ENCODE peak calls at places on chromosome 21, in six cellular contexts. F is GM12878, Z is H1, H is K562, P is HepG2, J is HCT116. W is an unnamed sample.

GRCh38 chr21:26138615-26139257 is 31.8 kb downstream of the APP start:
- DNase-seq in F (no peak), Z (no peak), H (no peak), P (no peak), J (no peak), W (no peak)

GRCh38 chr21:17679002-17679600 is 66.4 kb upstream of the BTG3 start:
- DNase-seq in F (peak; percentile 48), Z (no peak), H (peak; percentile 54), P (peak; percentile 57), J (peak; percentile 37), W (no peak)

GRCh38 chr21:22965455-22966125 is 1967.4 kb downstream of the NCAM2 start:
- DNase-seq in F (no peak), Z (no peak), H (no peak), P (no peak), J (no peak), W (no peak)

GRCh38 chr21:31397515-31397926 is 53.5 kb upstream of the TIAM1 start:
- DNase-seq in F (no peak), Z (no peak), H (no peak), P (no peak), J (no peak), W (no peak)

GRCh38 chr21:14273736-14274538 is 58.0 kb downstream of the RBM11 start:
- DNase-seq in F (no peak), Z (no peak), H (peak; percentile 33), P (no peak), J (no peak), W (peak; percentile 65)

GRCh38 chr21:46667735-46668380 is 32.4 kb downstream of the PRMT2 start:
- DNase-seq in F (no peak), Z (no peak), H (no peak), P (peak; percentile 14), J (no peak), W (peak; percentile 57)

GRCh38 chr21:14115646-14116045 is 95.1 kb downstream of the LIPI start:
- DNase-seq in F (no peak), Z (no peak), H (no peak), P (no peak), J (no peak), W (no peak)

GRCh38 chr21:42086969-42087368 is 15.9 kb downstream of the UMODL1 start:
- DNase-seq in F (no peak), Z (no peak), H (no peak), P (no peak), J (no peak), W (no peak)

GRCh38 chr21:27466175-27466574 is 499.3 kb upstream of the ADAMTS5 start:
- DNase-seq in F (no peak), Z (no peak), H (no peak), P (no peak), J (no peak), W (no peak)

GRCh38 chr21:25885405-25885804 is 150.6 kb downstream of the GABPA start:
- DNase-seq in F (no peak), Z (no peak), H (no peak), P (no peak), J (no peak), W (no peak)

GRCh38 chr21:33817663-33818433 is 97.8 kb downstream of the ATP5PO start:
- DNase-seq in F (no peak), Z (no peak), H (peak; percentile 48), P (no peak), J (no peak), W (no peak)

GRCh38 chr21:26077523-26077922 is 93.0 kb downstream of the APP start:
- DNase-seq in F (no peak), Z (no peak), H (no peak), P (no peak), J (no peak), W (no peak)

GRCh38 chr21:41166947-41167346 is 1.0 kb upstream of the BACE2 start:
- DNase-seq in F (no peak), Z (no peak), H (no peak), P (no peak), J (no peak), W (no peak)

GRCh38 chr21:25850126-25850831 is 115.5 kb downstream of the GABPA start:
- DNase-seq in F (no peak), Z (no peak), H (no peak), P (no peak), J (no peak), W (no peak)

GRCh38 chr21:42465008-42465878 is 30.8 kb downstream of the RSPH1 start:
- DNase-seq in F (peak; percentile 76), Z (no peak), H (peak; percentile 64), P (no peak), J (no peak), W (no peak)

DNA sequence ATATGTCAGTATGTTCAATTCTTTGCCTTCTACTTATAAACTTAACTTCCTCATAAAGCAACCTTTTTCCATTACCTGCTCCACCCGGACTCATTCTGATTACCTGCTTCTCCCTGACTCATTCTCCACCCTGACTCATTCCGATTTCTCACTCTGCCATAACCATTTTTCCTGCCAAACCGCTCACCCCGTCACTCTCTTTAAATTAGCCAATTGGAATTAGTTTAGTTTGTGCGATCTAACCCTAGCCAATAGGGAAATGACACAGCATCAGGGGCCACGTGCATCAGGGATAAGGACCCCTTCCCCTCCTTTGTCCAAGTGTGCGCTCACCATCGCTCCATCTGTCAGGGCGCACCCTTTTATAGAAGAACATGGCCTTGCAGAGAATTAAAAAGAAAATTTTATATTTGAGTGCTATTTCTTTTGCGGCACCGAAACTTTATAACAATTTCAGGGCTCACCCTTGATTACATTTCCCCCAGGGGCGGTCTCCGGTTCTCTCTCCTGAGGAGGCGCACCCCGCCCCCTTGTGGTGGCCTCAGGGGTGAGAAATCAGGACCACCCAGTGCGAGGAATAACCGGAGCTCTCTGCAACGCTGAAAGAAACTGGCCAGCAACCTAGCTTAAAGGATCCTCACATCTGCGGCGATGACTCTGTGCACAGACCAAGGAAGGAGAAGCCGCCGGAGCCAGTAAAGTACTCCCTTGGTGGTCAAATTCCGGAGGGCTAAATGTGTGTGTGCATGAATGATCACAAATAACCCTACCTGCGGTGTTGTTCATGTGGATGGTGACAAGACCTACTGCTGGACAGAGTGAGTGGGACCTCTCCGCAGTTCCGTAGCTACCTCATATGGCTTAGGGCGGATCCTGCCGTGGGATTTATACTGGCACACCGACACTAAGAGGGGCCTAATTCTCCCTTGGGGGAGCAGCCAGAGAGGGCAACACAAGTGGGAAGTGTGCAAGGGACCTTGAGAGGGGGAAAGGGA is 30.3 kb upstream of the CBR3 start:
- DNase-seq in F (no peak), Z (peak; percentile 51), H (peak; percentile 47), P (no peak), J (peak; percentile 24), W (peak; percentile 88)
- TF ChIP-seq ATF3 in F (no peak), Z (peak; percentile 2), H (no peak), P (no peak), J (no peak), W (no peak)

DNA sequence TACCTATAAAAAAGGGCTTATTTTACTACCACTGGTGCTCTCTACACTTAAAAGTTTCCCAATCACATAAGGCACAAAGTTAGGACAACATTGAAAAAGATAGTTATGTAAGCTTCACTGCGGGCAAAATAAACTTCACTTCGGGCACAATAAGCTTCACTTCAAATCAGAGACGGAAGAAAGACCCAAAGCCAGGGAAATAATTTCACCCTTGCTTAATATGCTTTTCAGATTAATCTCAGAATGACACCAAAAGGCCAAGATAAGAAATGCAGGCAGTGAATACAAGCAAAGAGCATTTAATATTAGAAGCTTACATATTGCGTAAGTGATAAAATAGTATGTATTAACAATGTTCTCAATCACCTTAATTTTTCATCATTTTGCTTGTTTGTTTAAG is 444.2 kb downstream of the SETD4 start:
- DNase-seq in F (no peak), Z (no peak), H (no peak), P (no peak), J (peak; percentile 3), W (no peak)
- TF ChIP-seq CTCF in F (no peak), Z (no peak), H (peak; percentile 59), P (peak; percentile 9), J (peak; percentile 21), W (no peak)

GRCh38 chr21:35020902-35021301 is 28.2 kb downstream of the RUNX1 start:
- DNase-seq in F (no peak), Z (no peak), H (no peak), P (no peak), J (no peak), W (no peak)
- TF ChIP-seq ATF3 in F (no peak), Z (no peak), H (no peak), P (no peak), J (no peak), W (no peak)

DNA sequence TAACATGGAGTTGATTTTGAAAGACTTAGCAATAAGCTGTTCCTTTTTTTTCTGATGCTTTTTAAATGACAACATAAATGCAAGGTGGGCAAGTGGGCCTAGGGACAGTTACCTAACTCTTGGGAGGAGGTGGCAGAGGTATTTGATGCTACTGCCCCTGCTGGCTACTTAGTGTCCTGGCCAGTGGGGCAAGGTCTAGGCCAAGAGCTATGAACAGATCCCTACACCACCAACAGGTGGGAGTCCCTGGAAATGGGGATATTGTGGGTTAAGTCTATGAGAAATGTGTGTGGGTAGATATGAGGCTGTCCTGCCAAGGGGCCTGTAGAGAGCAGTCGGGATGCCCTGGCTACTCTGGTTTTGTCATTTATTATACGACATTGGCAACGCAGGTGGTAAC is 31.3 kb upstream of the B3GALT5 start:
- DNase-seq in F (no peak), Z (no peak), H (no peak), P (no peak), J (no peak), W (no peak)
- TF ChIP-seq CTCF in F (no peak), Z (peak; percentile 69), H (peak; percentile 25), P (no peak), J (peak; percentile 39), W (no peak)

DNA sequence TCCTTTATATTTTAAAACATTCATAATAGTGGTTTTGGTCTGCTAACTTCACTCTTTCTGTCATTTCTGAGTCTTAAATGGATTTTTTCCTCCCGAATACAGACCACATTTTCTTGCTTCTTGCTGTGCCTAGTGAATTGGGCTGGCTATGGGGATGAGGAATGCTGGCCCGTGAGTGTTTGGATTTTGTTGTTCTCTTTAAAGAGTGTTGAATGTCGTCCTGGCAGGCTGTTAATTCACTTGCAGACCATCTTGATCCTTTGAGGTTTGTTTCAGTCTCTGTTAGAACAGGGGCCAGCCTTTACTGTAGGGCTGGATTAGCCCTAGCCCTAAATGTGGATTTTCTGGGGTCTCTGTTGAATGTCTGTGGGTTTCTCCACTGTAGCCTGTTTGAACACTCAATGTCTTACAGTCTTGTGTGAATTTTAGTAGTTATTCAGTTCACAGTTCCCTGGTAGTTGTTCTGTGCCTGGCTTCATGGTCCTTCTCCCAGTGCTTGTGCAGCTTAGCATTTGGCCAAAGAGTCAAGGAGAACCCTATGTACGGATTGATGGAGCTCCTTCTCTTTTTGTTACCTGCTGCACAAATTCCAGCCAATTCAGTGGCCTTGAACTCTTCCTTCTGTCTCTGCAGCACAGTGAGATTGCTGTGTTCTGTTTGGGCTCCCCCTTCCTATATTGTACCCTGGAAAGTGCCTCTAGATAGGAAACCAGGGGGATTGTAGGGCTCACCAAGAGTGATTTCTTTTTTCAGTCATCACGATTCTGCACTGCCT is 95.7 kb downstream of the DYRK1A start:
- DNase-seq in F (no peak), Z (no peak), H (no peak), P (peak; percentile 31), J (no peak), W (no peak)
- TF ChIP-seq ATF3 in F (no peak), Z (no peak), H (no peak), P (no peak), J (no peak), W (no peak)

GRCh38 chr21:28521932-28522826 is 470.5 kb downstream of the LTN1 start:
- DNase-seq in F (no peak), Z (peak; percentile 5), H (no peak), P (no peak), J (no peak), W (no peak)
- TF ChIP-seq CTCF in F (no peak), Z (no peak), H (no peak), P (peak; percentile 18), J (no peak), W (no peak)